ENCODE peak calls at places on chromosome 17, in seven cellular contexts. U is K562, H is stomach, W is SK-N-SH, G is H1, I is GM12878, Q is esophagus muscularis mucosa. R is an unnamed sample. For H3K4me1, the result is how much of the 10 kb centered on the place peaks cover.

GRCh38 chr17:72199256-72199655 is 78.4 kb downstream of the SOX9 start:
- DNase-seq in I (no peak), G (no peak), U (no peak), H (no peak), W (no peak), Q (no peak), R (no peak)

GRCh38 chr17:63402808-63403207 is 43.3 kb downstream of the CYB561 start:
- DNase-seq in G (no peak), I (no peak), U (no peak), H (no peak), W (no peak), Q (no peak), R (no peak)

GRCh38 chr17:43701318-43701743 is 39.6 kb upstream of the MEOX1 start:
- DNase-seq in W (no peak), I (peak), H (no peak), U (no peak), G (no peak), Q (no peak), R (peak)

GRCh38 chr17:82769041-82769440 is 17.2 kb downstream of the TBCD start:
- DNase-seq in W (peak), Q (no peak), I (no peak), G (no peak), H (no peak), U (no peak), R (no peak)

GRCh38 chr17:42673266-42673884 is 3.4 kb downstream of the PLEKHH3 start:
- DNase-seq in Q (no peak), G (no peak), W (no peak), I (no peak), U (peak), H (no peak), R (no peak)

GRCh38 chr17:14813649-14814048 is 451.5 kb downstream of the PMP22 start:
- DNase-seq in I (no peak), G (peak), H (no peak), Q (peak), W (peak), U (peak), R (no peak)

GRCh38 chr17:43995150-43995471 is 9.3 kb upstream of the NAGS start:
- DNase-seq in W (no peak), Q (no peak), H (no peak), U (no peak), I (no peak), G (no peak), R (no peak)

GRCh38 chr17:34781571-34782108 is 179.6 kb downstream of the CCT6B start:
- DNase-seq in G (no peak), H (no peak), Q (no peak), U (no peak), I (no peak), W (peak), R (no peak)

GRCh38 chr17:12996941-12997340 is 20.9 kb downstream of the ELAC2 start:
- DNase-seq in G (no peak), H (no peak), W (no peak), I (no peak), U (no peak), Q (no peak), R (no peak)

GRCh38 chr17:50133028-50133768 is 3.2 kb upstream of the SAMD14 start:
- DNase-seq in G (no peak), I (no peak), Q (no peak), U (no peak), W (peak), H (no peak), R (no peak)

GRCh38 chr17:63498621-63499195 is 21.8 kb downstream of the ACE start:
- DNase-seq in G (no peak), Q (no peak), H (no peak), I (no peak), U (no peak), W (no peak), R (no peak)

GRCh38 chr17:74950207-74950606 is 14.5 kb downstream of the OTOP3 start:
- DNase-seq in Q (no peak), H (no peak), U (no peak), W (no peak), I (no peak), G (no peak), R (no peak)

GRCh38 chr17:43044024-43044423 is 19.0 kb downstream of the RND2 start:
- DNase-seq in U (no peak), W (no peak), G (no peak), Q (no peak), H (no peak), I (no peak), R (no peak)

GRCh38 chr17:81394831-81395599 is at the start of gene BAHCC1:
- DNase-seq in I (no peak), H (peak), U (peak), W (peak), G (peak), Q (peak), R (peak)

GRCh38 chr17:38943607-38944006 is 18.2 kb downstream of the LASP1NB start:
- DNase-seq in W (no peak), I (no peak), U (no peak), H (no peak), G (no peak), Q (no peak), R (no peak)

GRCh38 chr17:8476741-8477140 is 41.1 kb downstream of the NDEL1 start:
- DNase-seq in Q (no peak), U (no peak), G (no peak), I (no peak), W (no peak), H (no peak), R (no peak)

GRCh38 chr17:8475820-8476219 is 40.1 kb downstream of the NDEL1 start:
- DNase-seq in G (no peak), Q (no peak), I (no peak), H (no peak), U (no peak), W (no peak), R (no peak)

GRCh38 chr17:8473451-8474192 is 37.9 kb downstream of the NDEL1 start:
- DNase-seq in H (no peak), G (no peak), W (no peak), Q (peak), U (no peak), I (no peak), R (no peak)

GRCh38 chr17:8475227-8475626 is 39.5 kb downstream of the NDEL1 start:
- DNase-seq in I (no peak), G (no peak), U (no peak), Q (no peak), W (no peak), H (no peak), R (no peak)

GRCh38 chr17:8474826-8475225 is 39.1 kb downstream of the NDEL1 start:
- DNase-seq in I (no peak), G (no peak), Q (no peak), H (no peak), W (no peak), U (no peak), R (no peak)
- TF ChIP-seq POLR2AphosphoS5 in I (no peak), G (no peak), Q (no peak), H (no peak), W (no peak), U (no peak), R (no peak)

GRCh38 chr17:40447148-40447644 is 3.9 kb downstream of the IGFBP4 start:
- DNase-seq in U (no peak), G (no peak), H (no peak), I (no peak), Q (no peak), W (no peak), R (no peak)
- TF ChIP-seq EP300 in U (no peak), G (no peak), H (no peak), I (no peak), Q (peak), W (no peak), R (no peak)

DNA sequence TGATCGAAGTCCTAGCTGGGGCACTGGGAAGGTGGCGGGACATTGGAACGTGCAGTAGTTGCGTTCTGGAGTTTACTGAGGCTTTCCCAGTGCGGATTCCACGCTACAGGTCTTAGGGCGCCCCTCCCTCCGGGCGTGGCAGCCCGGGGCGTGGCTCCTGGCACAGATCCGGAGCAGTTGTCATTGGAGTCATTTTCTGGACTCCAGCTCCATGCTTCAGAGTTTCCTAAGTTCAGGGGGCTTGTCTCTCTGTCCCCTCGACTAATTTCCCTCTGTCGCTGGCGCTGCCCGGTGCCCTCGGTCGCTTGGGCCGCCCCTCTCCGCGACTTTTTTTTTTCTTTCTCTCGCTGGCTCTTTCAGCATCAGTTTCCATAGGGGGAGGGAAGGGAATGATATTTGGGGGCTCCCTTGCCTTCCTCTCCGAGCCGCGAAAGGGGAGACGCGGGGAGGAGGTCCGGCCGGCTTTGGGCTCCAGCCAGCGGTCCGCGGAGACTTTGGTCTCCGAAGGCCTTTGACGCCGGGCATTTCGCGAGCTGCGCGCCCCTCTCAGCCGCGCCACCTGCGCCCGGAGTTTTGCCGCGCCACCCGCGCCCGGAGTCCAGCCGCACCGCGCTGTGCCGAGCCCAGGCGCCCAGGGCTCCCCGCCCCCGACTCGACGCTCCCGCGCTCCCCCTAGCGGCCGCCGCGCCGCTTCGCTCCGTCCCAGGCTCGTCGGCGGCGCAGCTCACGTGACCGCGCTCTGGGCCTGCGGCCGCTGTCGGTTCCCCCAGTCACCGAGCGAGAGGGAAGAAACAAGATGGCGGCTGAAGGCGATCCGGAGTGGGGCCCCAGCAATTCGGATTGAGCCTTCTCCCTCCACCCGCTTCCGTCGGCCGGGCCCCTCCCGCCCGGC is at the start of gene BPTF:
- DNase-seq in W (peak), U (peak), Q (peak), H (peak), I (peak), G (peak), R (peak)
- H3K4me1 ChIP-seq in W (under half), U (under half), Q (under half), H (under half), I (under half), G (under half), R (under half)

GRCh38 chr17:59848778-59849177 is 44.0 kb downstream of the TUBD1 start:
- DNase-seq in I (no peak), U (no peak), H (peak), G (no peak), Q (no peak), W (no peak), R (peak)
- TF ChIP-seq POLR2AphosphoS5 in I (no peak), U (no peak), H (peak), G (no peak), Q (peak), W (no peak), R (peak)

GRCh38 chr17:57879437-57880085 is 29.7 kb upstream of the MRPS23 start:
- DNase-seq in I (no peak), Q (no peak), H (no peak), W (no peak), G (no peak), U (peak), R (no peak)
- TF ChIP-seq EP300 in I (no peak), Q (no peak), H (no peak), W (peak), G (no peak), U (no peak), R (no peak)

R was measured in transverse colon.